ENCODE peak calls at places on chromosomes 4 and X, in seven cellular contexts. R is uterus, F is NCI-H2029 treated with DMSO at 0.1 percent for 48 hours, I is small intestine, U is naive B cell, S is amniotic stem cell, C is fibroblast of mammary gland. A is an unnamed sample.

GRCh38 chrX:431032-431431 is 44.3 kb upstream of the PPP2R3B start:
- DNase-seq in R (no peak), F (no peak), I (no peak), U (no peak), S (no peak), C (no peak), A (no peak)

GRCh38 chr4:1187182-1187581 is 14.8 kb upstream of the SPON2 start:
- DNase-seq in R (peak), F (no peak), I (peak), U (peak), S (no peak), C (no peak), A (no peak)

GRCh38 chr4:88533088-88533790 is 9.7 kb upstream of the PYURF start:
- DNase-seq in R (no peak), F (no peak), I (no peak), U (no peak), S (no peak), C (peak), A (no peak)

GRCh38 chrX:49915352-49916222 is 6.8 kb upstream of the CLCN5 start:
- DNase-seq in R (peak), F (peak), I (peak), U (peak), S (peak), C (peak), A (no peak)

GRCh38 chrX:27599928-27600327 is 9.8 kb downstream of the DCAF8L2 start:
- DNase-seq in R (no peak), F (no peak), I (peak), U (no peak), S (no peak), C (peak), A (no peak)

GRCh38 chr4:7823416-7823824 is 116.2 kb downstream of the AFAP1 start:
- DNase-seq in R (no peak), F (no peak), I (peak), U (no peak), S (no peak), C (peak), A (no peak)

GRCh38 chr4:98284640-98285046 is 23.5 kb downstream of the RAP1GDS1 start:
- DNase-seq in R (no peak), F (no peak), I (no peak), U (no peak), S (no peak), C (peak), A (no peak)

GRCh38 chr4:48032721-48033120 is 16.1 kb downstream of the NIPAL1 start:
- DNase-seq in R (no peak), F (no peak), I (peak), U (no peak), S (no peak), C (peak), A (no peak)

GRCh38 chr4:20490734-20491133 is 209.5 kb upstream of the PACRGL start:
- DNase-seq in R (no peak), F (no peak), I (no peak), U (no peak), S (no peak), C (no peak), A (no peak)

GRCh38 chr4:165426769-165427168 is 48.0 kb downstream of the CPE start:
- DNase-seq in R (no peak), F (no peak), I (no peak), U (no peak), S (no peak), C (no peak), A (no peak)

GRCh38 chrX:103536732-103537131 is 17.4 kb upstream of the RAB40A start:
- DNase-seq in R (no peak), F (no peak), I (no peak), U (no peak), S (no peak), C (no peak), A (no peak)

GRCh38 chr4:155025762-155026457 is 182.5 kb upstream of the NPY2R start:
- DNase-seq in R (no peak), F (no peak), I (no peak), U (no peak), S (no peak), C (peak), A (no peak)

GRCh38 chrX:103187953-103188475 is 26.9 kb upstream of the BEX4 start:
- DNase-seq in R (no peak), F (no peak), I (no peak), U (no peak), S (no peak), C (peak), A (no peak)

GRCh38 chrX:16712116-16712824 is at the start of gene CTPS2:
- DNase-seq in R (peak), F (no peak), I (peak), U (peak), S (no peak), C (peak), A (no peak)

GRCh38 chr4:134470544-134470943 is 269.0 kb upstream of the PABPC4L start:
- DNase-seq in R (no peak), F (no peak), I (peak), U (no peak), S (no peak), C (peak), A (no peak)

GRCh38 chrX:138777230-138777629 is 65.7 kb upstream of the FGF13 start:
- DNase-seq in R (no peak), F (no peak), I (no peak), U (no peak), S (no peak), C (no peak), A (no peak)

GRCh38 chr4:173231916-173232315 is 63.3 kb downstream of the GALNT7 start:
- DNase-seq in R (no peak), F (no peak), I (peak), U (no peak), S (no peak), C (peak), A (no peak)

GRCh38 chr4:91057871-91058270 is 930.7 kb downstream of the CCSER1 start:
- DNase-seq in R (no peak), F (no peak), I (no peak), U (no peak), S (no peak), C (no peak), A (no peak)

GRCh38 chr4:76570141-76570989 is 135.3 kb downstream of the SHROOM3 start:
- DNase-seq in R (no peak), F (peak), I (peak), U (no peak), S (peak), C (peak), A (no peak)

GRCh38 chr4:64407000-64407399 is 2.2 kb downstream of the TECRL start:
- DNase-seq in R (no peak), F (no peak), I (no peak), U (no peak), S (no peak), C (no peak), A (no peak)

GRCh38 chr4:110830461-110830860 is 207.6 kb upstream of the PITX2 start:
- DNase-seq in R (no peak), F (no peak), I (peak), U (no peak), S (no peak), C (no peak), A (no peak)

GRCh38 chr4:94457692-94458106 is 6.0 kb downstream of the PDLIM5 start:
- DNase-seq in R (no peak), F (peak), I (no peak), U (no peak), S (no peak), C (no peak), A (no peak)

GRCh38 chrX:136192839-136193414 is 45.6 kb downstream of the FHL1 start:
- DNase-seq in R (no peak), F (no peak), I (no peak), U (no peak), S (no peak), C (peak), A (no peak)

GRCh38 chrX:68669094-68669830 is 21.8 kb downstream of the STARD8 start:
- DNase-seq in R (peak), F (no peak), I (no peak), U (no peak), S (no peak), C (peak), A (no peak)

GRCh38 chr4:182803235-182803634 is 114.0 kb downstream of the DCTD start:
- DNase-seq in R (no peak), F (no peak), I (no peak), U (no peak), S (no peak), C (no peak), A (no peak)

GRCh38 chr4:42371306-42372063 is 25.8 kb upstream of the SHISA3 start:
- DNase-seq in R (no peak), F (peak), I (peak), U (no peak), S (no peak), C (peak), A (peak)

GRCh38 chr4:113537183-113537977 is 224.2 kb downstream of the CAMK2D start:
- DNase-seq in R (no peak), F (no peak), I (no peak), U (no peak), S (no peak), C (no peak), A (no peak)

GRCh38 chrX:8504451-8504850 is 39.8 kb downstream of the VCX3B start:
- DNase-seq in R (no peak), F (no peak), I (no peak), U (no peak), S (no peak), C (peak), A (no peak)

GRCh38 chrX:2521092-2521926 is 20.5 kb upstream of the DHRSX start:
- DNase-seq in R (no peak), F (no peak), I (no peak), U (peak), S (no peak), C (no peak), A (no peak)